ENCODE peak calls at places on chromosomes 5 and 9, in eight cellular contexts. One of them, this sample, is unnamed.

GRCh38 chr9:125172351-125172750 is 17.3 kb downstream of the PPP6C start:
- DNase-seq in keratinocyte: no peak
- DNase-seq in GM20000: no peak
- DNase-seq in mucosa of descending colon: no peak
- DNase-seq in lower lobe of right lung: no peak
- DNase-seq in PC-3: no peak
- DNase-seq in neural crest cell: no peak
- DNase-seq in kidney epithelial cell: no peak
- DNase-seq in this sample: no peak

GRCh38 chr9:12056874-12057273 is 636.3 kb upstream of the TYRP1 start:
- DNase-seq in keratinocyte: no peak
- DNase-seq in GM20000: no peak
- DNase-seq in mucosa of descending colon: no peak
- DNase-seq in lower lobe of right lung: no peak
- DNase-seq in PC-3: no peak
- DNase-seq in neural crest cell: no peak
- DNase-seq in kidney epithelial cell: no peak
- DNase-seq in this sample: no peak

GRCh38 chr5:55691265-55692105 is 20.6 kb downstream of the SLC38A9 start:
- DNase-seq in keratinocyte: no peak
- DNase-seq in GM20000: peak
- DNase-seq in mucosa of descending colon: no peak
- DNase-seq in lower lobe of right lung: no peak
- DNase-seq in PC-3: peak
- DNase-seq in neural crest cell: no peak
- DNase-seq in kidney epithelial cell: no peak
- DNase-seq in this sample: peak

GRCh38 chr9:119961774-119962408 is 592.7 kb upstream of the BRINP1 start:
- DNase-seq in keratinocyte: no peak
- DNase-seq in GM20000: peak
- DNase-seq in mucosa of descending colon: peak
- DNase-seq in lower lobe of right lung: peak
- DNase-seq in PC-3: peak
- DNase-seq in neural crest cell: peak
- DNase-seq in kidney epithelial cell: no peak
- DNase-seq in this sample: peak

GRCh38 chr9:87898151-87898550 is 15.5 kb downstream of the SPATA31E1 start:
- DNase-seq in keratinocyte: no peak
- DNase-seq in GM20000: no peak
- DNase-seq in mucosa of descending colon: no peak
- DNase-seq in lower lobe of right lung: no peak
- DNase-seq in PC-3: peak
- DNase-seq in neural crest cell: no peak
- DNase-seq in kidney epithelial cell: no peak
- DNase-seq in this sample: peak

GRCh38 chr5:45189481-45189880 is 380.7 kb downstream of the MRPS30 start:
- DNase-seq in keratinocyte: no peak
- DNase-seq in GM20000: no peak
- DNase-seq in mucosa of descending colon: no peak
- DNase-seq in lower lobe of right lung: no peak
- DNase-seq in PC-3: no peak
- DNase-seq in neural crest cell: no peak
- DNase-seq in kidney epithelial cell: no peak
- DNase-seq in this sample: no peak

GRCh38 chr5:179478624-179479023 is 71.7 kb upstream of the RUFY1 start:
- DNase-seq in keratinocyte: no peak
- DNase-seq in GM20000: no peak
- DNase-seq in mucosa of descending colon: no peak
- DNase-seq in lower lobe of right lung: no peak
- DNase-seq in PC-3: no peak
- DNase-seq in neural crest cell: no peak
- DNase-seq in kidney epithelial cell: no peak
- DNase-seq in this sample: no peak

GRCh38 chr5:134524219-134524825 is 1.1 kb upstream of the JADE2 start:
- DNase-seq in keratinocyte: no peak
- DNase-seq in GM20000: peak
- DNase-seq in mucosa of descending colon: peak
- DNase-seq in lower lobe of right lung: peak
- DNase-seq in PC-3: peak
- DNase-seq in neural crest cell: peak
- DNase-seq in kidney epithelial cell: no peak
- DNase-seq in this sample: peak

GRCh38 chr9:108580021-108580439 is 275.8 kb downstream of the ACTL7B start:
- DNase-seq in keratinocyte: peak
- DNase-seq in GM20000: no peak
- DNase-seq in mucosa of descending colon: no peak
- DNase-seq in lower lobe of right lung: no peak
- DNase-seq in PC-3: peak
- DNase-seq in neural crest cell: no peak
- DNase-seq in kidney epithelial cell: peak
- DNase-seq in this sample: no peak

GRCh38 chr9:35828716-35829083 is at the start of gene FAM221B:
- DNase-seq in keratinocyte: no peak
- DNase-seq in GM20000: peak
- DNase-seq in mucosa of descending colon: peak
- DNase-seq in lower lobe of right lung: peak
- DNase-seq in PC-3: no peak
- DNase-seq in neural crest cell: peak
- DNase-seq in kidney epithelial cell: no peak
- DNase-seq in this sample: no peak

GRCh38 chr5:111774525-111774924 is 17.5 kb upstream of the NREP start:
- DNase-seq in keratinocyte: no peak
- DNase-seq in GM20000: no peak
- DNase-seq in mucosa of descending colon: peak
- DNase-seq in lower lobe of right lung: peak
- DNase-seq in PC-3: peak
- DNase-seq in neural crest cell: no peak
- DNase-seq in kidney epithelial cell: no peak
- DNase-seq in this sample: no peak

GRCh38 chr5:159825551-159826051 is 90.7 kb upstream of the ADRA1B start:
- DNase-seq in keratinocyte: no peak
- DNase-seq in GM20000: no peak
- DNase-seq in mucosa of descending colon: peak
- DNase-seq in lower lobe of right lung: peak
- DNase-seq in PC-3: peak
- DNase-seq in neural crest cell: no peak
- DNase-seq in kidney epithelial cell: no peak
- DNase-seq in this sample: peak

GRCh38 chr5:523658-524441 is 399 bp downstream of the SLC9A3 start:
- DNase-seq in keratinocyte: no peak
- DNase-seq in GM20000: no peak
- DNase-seq in mucosa of descending colon: no peak
- DNase-seq in lower lobe of right lung: no peak
- DNase-seq in PC-3: no peak
- DNase-seq in neural crest cell: no peak
- DNase-seq in kidney epithelial cell: no peak
- DNase-seq in this sample: no peak

GRCh38 chr5:105885266-105885665 is 1785.5 kb downstream of the EFNA5 start:
- DNase-seq in keratinocyte: no peak
- DNase-seq in GM20000: no peak
- DNase-seq in mucosa of descending colon: no peak
- DNase-seq in lower lobe of right lung: no peak
- DNase-seq in PC-3: peak
- DNase-seq in neural crest cell: no peak
- DNase-seq in kidney epithelial cell: peak
- DNase-seq in this sample: no peak

GRCh38 chr5:81045389-81045807 is 85.2 kb downstream of the RASGRF2 start:
- DNase-seq in keratinocyte: no peak
- DNase-seq in GM20000: no peak
- DNase-seq in mucosa of descending colon: no peak
- DNase-seq in lower lobe of right lung: no peak
- DNase-seq in PC-3: no peak
- DNase-seq in neural crest cell: no peak
- DNase-seq in kidney epithelial cell: peak
- DNase-seq in this sample: no peak

GRCh38 chr5:114367029-114367428 is 5.2 kb downstream of the KCNN2 start:
- DNase-seq in keratinocyte: no peak
- DNase-seq in GM20000: no peak
- DNase-seq in mucosa of descending colon: no peak
- DNase-seq in lower lobe of right lung: no peak
- DNase-seq in PC-3: peak
- DNase-seq in neural crest cell: no peak
- DNase-seq in kidney epithelial cell: no peak
- DNase-seq in this sample: peak

GRCh38 chr5:133051117-133051546 is 681 bp upstream of the HSPA4 start:
- DNase-seq in keratinocyte: no peak
- DNase-seq in GM20000: no peak
- DNase-seq in mucosa of descending colon: no peak
- DNase-seq in lower lobe of right lung: no peak
- DNase-seq in PC-3: no peak
- DNase-seq in neural crest cell: no peak
- DNase-seq in kidney epithelial cell: no peak
- DNase-seq in this sample: no peak

GRCh38 chr9:75101004-75101601 is 12.8 kb downstream of the OSTF1 start:
- DNase-seq in keratinocyte: no peak
- DNase-seq in GM20000: no peak
- DNase-seq in mucosa of descending colon: no peak
- DNase-seq in lower lobe of right lung: peak
- DNase-seq in PC-3: no peak
- DNase-seq in neural crest cell: no peak
- DNase-seq in kidney epithelial cell: no peak
- DNase-seq in this sample: no peak

GRCh38 chr9:89993678-89994630 is 389.1 kb downstream of the GADD45G start:
- DNase-seq in keratinocyte: no peak
- DNase-seq in GM20000: no peak
- DNase-seq in mucosa of descending colon: peak
- DNase-seq in lower lobe of right lung: peak
- DNase-seq in PC-3: no peak
- DNase-seq in neural crest cell: no peak
- DNase-seq in kidney epithelial cell: no peak
- DNase-seq in this sample: no peak

GRCh38 chr5:179610903-179611265 is 12.6 kb downstream of the HNRNPH1 start:
- DNase-seq in keratinocyte: no peak
- DNase-seq in GM20000: no peak
- DNase-seq in mucosa of descending colon: no peak
- DNase-seq in lower lobe of right lung: no peak
- DNase-seq in PC-3: no peak
- DNase-seq in neural crest cell: no peak
- DNase-seq in kidney epithelial cell: no peak
- DNase-seq in this sample: no peak

GRCh38 chr5:170219615-170220014 is 13.2 kb upstream of the C5orf58 start:
- DNase-seq in keratinocyte: peak
- DNase-seq in GM20000: no peak
- DNase-seq in mucosa of descending colon: no peak
- DNase-seq in lower lobe of right lung: no peak
- DNase-seq in PC-3: peak
- DNase-seq in neural crest cell: no peak
- DNase-seq in kidney epithelial cell: peak
- DNase-seq in this sample: peak

GRCh38 chr9:86637515-86637914 is 283.3 kb upstream of the TUT7 start:
- DNase-seq in keratinocyte: no peak
- DNase-seq in GM20000: no peak
- DNase-seq in mucosa of descending colon: no peak
- DNase-seq in lower lobe of right lung: no peak
- DNase-seq in PC-3: no peak
- DNase-seq in neural crest cell: peak
- DNase-seq in kidney epithelial cell: no peak
- DNase-seq in this sample: peak
- TF ChIP-seq CTCF in keratinocyte: peak
- TF ChIP-seq CTCF in GM20000: no peak
- TF ChIP-seq CTCF in mucosa of descending colon: no peak
- TF ChIP-seq CTCF in lower lobe of right lung: peak
- TF ChIP-seq CTCF in PC-3: peak
- TF ChIP-seq CTCF in neural crest cell: peak
- TF ChIP-seq CTCF in kidney epithelial cell: peak
- TF ChIP-seq CTCF in this sample: peak

DNA sequence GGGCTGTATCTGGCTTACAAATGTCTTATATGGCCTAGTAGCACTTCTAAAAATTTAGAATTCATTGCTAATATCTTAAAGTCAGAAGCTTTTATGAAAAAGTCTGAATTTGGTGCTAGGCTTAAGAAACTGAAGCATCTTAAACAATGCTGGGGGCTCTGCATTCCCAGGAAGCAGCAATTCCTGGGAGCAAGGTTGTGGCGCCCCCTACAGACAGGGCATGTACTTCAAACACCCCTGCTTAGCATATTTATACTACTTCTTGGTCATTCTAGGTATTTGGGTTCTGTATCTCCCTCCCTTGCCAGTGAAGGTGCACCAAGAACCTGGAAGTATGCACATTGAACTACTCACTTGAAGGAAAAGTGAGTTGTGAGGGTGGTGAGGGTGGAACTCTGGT is 64.6 kb upstream of the GRIA1 start:
- DNase-seq in keratinocyte: no peak
- DNase-seq in GM20000: no peak
- DNase-seq in mucosa of descending colon: no peak
- DNase-seq in lower lobe of right lung: no peak
- DNase-seq in PC-3: no peak
- DNase-seq in neural crest cell: no peak
- DNase-seq in kidney epithelial cell: no peak
- DNase-seq in this sample: no peak
- TF ChIP-seq CTCF in keratinocyte: peak
- TF ChIP-seq CTCF in GM20000: no peak
- TF ChIP-seq CTCF in mucosa of descending colon: no peak
- TF ChIP-seq CTCF in lower lobe of right lung: no peak
- TF ChIP-seq CTCF in PC-3: peak
- TF ChIP-seq CTCF in neural crest cell: peak
- TF ChIP-seq CTCF in kidney epithelial cell: peak
- TF ChIP-seq CTCF in this sample: peak

GRCh38 chr9:136093995-136094881 is 851 bp downstream of the NACC2 start:
- DNase-seq in keratinocyte: no peak
- DNase-seq in GM20000: no peak
- DNase-seq in mucosa of descending colon: peak
- DNase-seq in lower lobe of right lung: peak
- DNase-seq in PC-3: peak
- DNase-seq in neural crest cell: no peak
- DNase-seq in kidney epithelial cell: no peak
- DNase-seq in this sample: peak

GRCh38 chr9:136093331-136093986 is 1.6 kb downstream of the NACC2 start:
- DNase-seq in keratinocyte: no peak
- DNase-seq in GM20000: no peak
- DNase-seq in mucosa of descending colon: peak
- DNase-seq in lower lobe of right lung: no peak
- DNase-seq in PC-3: no peak
- DNase-seq in neural crest cell: no peak
- DNase-seq in kidney epithelial cell: no peak
- DNase-seq in this sample: no peak

GRCh38 chr9:136092353-136092650 is 2.8 kb downstream of the NACC2 start:
- DNase-seq in keratinocyte: no peak
- DNase-seq in GM20000: no peak
- DNase-seq in mucosa of descending colon: peak
- DNase-seq in lower lobe of right lung: no peak
- DNase-seq in PC-3: no peak
- DNase-seq in neural crest cell: no peak
- DNase-seq in kidney epithelial cell: no peak
- DNase-seq in this sample: no peak

GRCh38 chr9:136091582-136092352 is 3.3 kb downstream of the NACC2 start:
- DNase-seq in keratinocyte: no peak
- DNase-seq in GM20000: no peak
- DNase-seq in mucosa of descending colon: no peak
- DNase-seq in lower lobe of right lung: no peak
- DNase-seq in PC-3: no peak
- DNase-seq in neural crest cell: no peak
- DNase-seq in kidney epithelial cell: no peak
- DNase-seq in this sample: no peak

GRCh38 chr9:136092741-136093140 is 2.3 kb downstream of the NACC2 start:
- DNase-seq in keratinocyte: no peak
- DNase-seq in GM20000: no peak
- DNase-seq in mucosa of descending colon: no peak
- DNase-seq in lower lobe of right lung: no peak
- DNase-seq in PC-3: no peak
- DNase-seq in neural crest cell: no peak
- DNase-seq in kidney epithelial cell: no peak
- DNase-seq in this sample: no peak
- TF ChIP-seq CTCF in keratinocyte: no peak
- TF ChIP-seq CTCF in GM20000: no peak
- TF ChIP-seq CTCF in mucosa of descending colon: no peak
- TF ChIP-seq CTCF in lower lobe of right lung: no peak
- TF ChIP-seq CTCF in PC-3: no peak
- TF ChIP-seq CTCF in neural crest cell: no peak
- TF ChIP-seq CTCF in kidney epithelial cell: no peak
- TF ChIP-seq CTCF in this sample: no peak

GRCh38 chr9:133971121-133971951 is 20.8 kb downstream of the VAV2 start:
- DNase-seq in keratinocyte: no peak
- DNase-seq in GM20000: peak
- DNase-seq in mucosa of descending colon: peak
- DNase-seq in lower lobe of right lung: peak
- DNase-seq in PC-3: no peak
- DNase-seq in neural crest cell: no peak
- DNase-seq in kidney epithelial cell: no peak
- DNase-seq in this sample: no peak
- TF ChIP-seq CTCF in keratinocyte: no peak
- TF ChIP-seq CTCF in GM20000: no peak
- TF ChIP-seq CTCF in mucosa of descending colon: no peak
- TF ChIP-seq CTCF in lower lobe of right lung: no peak
- TF ChIP-seq CTCF in PC-3: no peak
- TF ChIP-seq CTCF in neural crest cell: no peak
- TF ChIP-seq CTCF in kidney epithelial cell: no peak
- TF ChIP-seq CTCF in this sample: no peak

This sample was measured in HFFc6.